ENCODE peak calls at places on chromosomes 3 and 15, in five cellular contexts. R, L, M, V and K are unnamed samples. For H3K4me1, the result is how much of the 10 kb centered on the place peaks cover.

GRCh38 chr15:45184562-45185041 is 3.2 kb downstream of the SHF start:
- DNase-seq in R (peak), L (no peak), M (no peak), V (peak), K (no peak)

GRCh38 chr3:100516843-100517242 is 24.4 kb downstream of the TMEM45A start:
- DNase-seq in R (no peak), L (no peak), M (no peak), V (no peak), K (no peak)

GRCh38 chr15:65285291-65286068 is 1.2 kb downstream of the PARP16 start:
- DNase-seq in R (no peak), L (no peak), M (no peak), V (no peak), K (no peak)

GRCh38 chr3:11238880-11239279 is 33.3 kb upstream of the ATG7 start:
- DNase-seq in R (no peak), L (no peak), M (no peak), V (no peak), K (no peak)

GRCh38 chr15:29139540-29140459 is 129.8 kb downstream of the NSMCE3 start:
- DNase-seq in R (peak), L (peak), M (peak), V (no peak), K (peak)

GRCh38 chr15:36430721-36431265 is 148.6 kb upstream of the CDIN1 start:
- DNase-seq in R (no peak), L (no peak), M (no peak), V (no peak), K (no peak)

GRCh38 chr3:99934984-99935797 is 117.5 kb downstream of the CMSS1 start:
- DNase-seq in R (no peak), L (no peak), M (no peak), V (no peak), K (no peak)

GRCh38 chr3:161100994-161101393 is 4.2 kb downstream of the B3GALNT1 start:
- DNase-seq in R (no peak), L (no peak), M (no peak), V (no peak), K (no peak)

GRCh38 chr3:10319804-10320203 is 1.1 kb downstream of the SEC13 start:
- DNase-seq in R (no peak), L (no peak), M (no peak), V (no peak), K (no peak)

GRCh38 chr3:107897471-107898180 is 193.2 kb downstream of the CD47 start:
- DNase-seq in R (no peak), L (no peak), M (no peak), V (no peak), K (no peak)

GRCh38 chr3:72031581-72031980 is 246.6 kb upstream of the PROK2 start:
- DNase-seq in R (peak), L (no peak), M (no peak), V (no peak), K (no peak)

GRCh38 chr3:149933008-149933407 is 37.7 kb downstream of the PFN2 start:
- DNase-seq in R (no peak), L (no peak), M (no peak), V (no peak), K (no peak)

GRCh38 chr3:46019707-46020106 is 7.6 kb downstream of the XCR1 start:
- DNase-seq in R (no peak), L (no peak), M (no peak), V (no peak), K (no peak)

GRCh38 chr3:161415506-161416231 is 44.4 kb upstream of the SPTSSB start:
- DNase-seq in R (no peak), L (no peak), M (no peak), V (no peak), K (no peak)

GRCh38 chr15:99421172-99421656 is 144.6 kb upstream of the MEF2A start:
- DNase-seq in R (peak), L (no peak), M (peak), V (peak), K (no peak)

GRCh38 chr15:100716456-100717085 is 114.2 kb downstream of the ASB7 start:
- DNase-seq in R (peak), L (no peak), M (no peak), V (peak), K (no peak)

GRCh38 chr15:28783873-28784272 is 64.6 kb downstream of the GOLGA6L7 start:
- DNase-seq in R (no peak), L (no peak), M (no peak), V (no peak), K (no peak)

GRCh38 chr3:112308151-112308911 is 14.3 kb upstream of the SLC9C1 start:
- DNase-seq in R (no peak), L (no peak), M (no peak), V (no peak), K (no peak)

GRCh38 chr3:4078903-4079302 is 224.3 kb upstream of the SETMAR start:
- DNase-seq in R (no peak), L (no peak), M (no peak), V (no peak), K (no peak)

GRCh38 chr3:33312361-33312760 is 35.1 kb downstream of the FBXL2 start:
- DNase-seq in R (no peak), L (no peak), M (no peak), V (no peak), K (no peak)

GRCh38 chr3:14457999-14458398 is 55.6 kb downstream of the SLC6A6 start:
- DNase-seq in R (no peak), L (peak), M (no peak), V (no peak), K (no peak)
- H3K4me1 ChIP-seq in R (under half), L (under half), M (under half), V (under half), K (under half)

DNA sequence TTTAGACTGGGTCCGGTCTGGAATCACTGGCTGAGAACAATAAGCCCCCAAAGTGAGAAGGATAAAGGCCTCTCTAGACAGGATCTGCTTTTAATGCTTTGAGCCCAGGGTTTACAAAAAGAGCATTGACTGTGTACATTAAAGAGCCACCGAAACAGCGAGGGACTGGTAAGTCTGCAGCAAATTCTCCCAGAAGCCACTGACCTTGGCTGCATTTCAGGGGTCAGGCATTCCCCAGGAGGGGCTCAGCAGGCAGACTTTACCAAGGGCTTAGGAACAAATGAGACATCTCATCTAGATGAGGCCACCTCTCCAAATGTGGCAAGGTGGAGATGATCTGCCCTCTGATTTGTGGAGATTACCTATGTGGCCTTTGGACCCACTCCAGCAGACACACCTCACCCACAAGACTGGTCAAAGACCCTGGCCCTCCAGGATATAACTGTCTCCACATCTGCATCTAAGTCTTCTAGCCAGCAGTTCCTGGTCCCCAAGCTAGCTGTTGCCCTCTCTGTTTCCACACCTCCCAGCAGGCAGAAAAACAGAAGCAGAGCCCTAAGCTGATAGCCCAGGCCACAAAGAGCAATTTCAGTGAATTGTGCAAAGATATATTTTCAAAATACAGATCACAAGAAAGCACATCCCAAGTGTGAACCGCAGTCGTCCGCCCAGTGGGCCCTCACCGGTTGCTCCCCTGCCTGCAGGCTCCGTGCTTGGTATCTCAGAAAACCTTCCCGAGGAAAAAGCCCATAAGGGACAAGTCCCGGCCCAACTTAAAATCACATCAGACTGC is 2.7 kb downstream of the TNIK start:
- DNase-seq in R (peak), L (peak), M (no peak), V (no peak), K (no peak)
- H3K27ac ChIP-seq in R (no peak), L (peak), M (peak), V (no peak), K (peak)

GRCh38 chr3:188271226-188271894 is 117.4 kb downstream of the LPP start:
- DNase-seq in R (no peak), L (no peak), M (no peak), V (no peak), K (no peak)

GRCh38 chr3:188274249-188274915 is 120.4 kb downstream of the LPP start:
- DNase-seq in R (no peak), L (no peak), M (no peak), V (no peak), K (no peak)

GRCh38 chr3:188276366-188276765 is 122.4 kb downstream of the LPP start:
- DNase-seq in R (no peak), L (no peak), M (no peak), V (no peak), K (no peak)

GRCh38 chr3:188270423-188270972 is 116.5 kb downstream of the LPP start:
- DNase-seq in R (no peak), L (no peak), M (no peak), V (no peak), K (no peak)

DNA sequence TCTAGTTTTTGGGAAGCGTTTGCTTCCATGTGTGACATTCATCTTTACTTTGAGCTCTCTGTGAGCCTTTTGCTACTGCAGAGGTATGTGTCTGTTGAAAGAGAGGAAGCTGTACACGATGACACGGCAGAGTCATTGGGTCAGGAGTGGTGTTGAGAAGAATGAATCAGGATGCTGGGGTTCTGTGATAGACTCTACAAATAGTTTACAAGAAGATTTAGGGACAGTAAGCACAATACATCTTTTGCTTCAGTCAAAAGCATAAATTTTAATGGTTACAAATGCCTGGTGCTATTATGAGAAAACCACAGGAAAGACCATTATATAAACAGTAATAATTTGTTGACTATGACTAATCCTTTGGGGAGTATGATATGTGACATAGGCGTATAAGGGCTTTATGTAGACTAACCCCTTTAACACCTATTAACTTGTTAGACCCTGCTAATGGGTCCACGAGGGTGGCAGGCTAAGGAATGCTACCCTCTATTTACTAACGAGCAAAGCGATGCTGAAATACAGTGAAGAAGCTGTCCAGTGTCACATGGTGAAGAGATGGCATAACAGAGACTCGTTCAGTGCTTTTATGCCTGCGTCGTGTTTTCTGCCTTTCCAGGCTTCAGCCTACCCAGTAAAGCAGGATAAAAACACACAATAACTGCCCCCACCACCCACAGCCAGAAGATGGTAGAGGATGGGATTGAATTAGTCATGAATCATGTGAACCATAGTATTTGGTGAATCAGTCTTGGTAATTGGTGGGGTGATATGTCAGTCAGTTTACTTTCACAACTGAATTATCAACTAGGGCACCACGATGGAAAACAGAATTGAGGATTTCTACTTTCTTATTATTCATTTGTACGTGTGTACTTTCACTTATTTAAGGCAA is 118.8 kb downstream of the LPP start:
- DNase-seq in R (no peak), L (no peak), M (no peak), V (no peak), K (no peak)
- H3K4me1 ChIP-seq in R (under half), L (under half), M (half or more), V (under half), K (under half)

GRCh38 chr3:57992430-57993213 is 15.6 kb upstream of the FLNB start:
- DNase-seq in R (peak), L (peak), M (no peak), V (no peak), K (no peak)
- H3K27ac ChIP-seq in R (no peak), L (no peak), M (no peak), V (no peak), K (no peak)

GRCh38 chr3:171966533-171967136 is 72.7 kb upstream of the FNDC3B start:
- DNase-seq in R (no peak), L (no peak), M (no peak), V (no peak), K (no peak)

GRCh38 chr3:171970301-171970788 is 69.0 kb upstream of the FNDC3B start:
- DNase-seq in R (no peak), L (no peak), M (no peak), V (no peak), K (no peak)

GRCh38 chr3:171965088-171965712 is 74.2 kb upstream of the FNDC3B start:
- DNase-seq in R (no peak), L (no peak), M (no peak), V (no peak), K (no peak)

GRCh38 chr3:171967137-171967783 is 72.1 kb upstream of the FNDC3B start:
- DNase-seq in R (no peak), L (no peak), M (no peak), V (no peak), K (no peak)

GRCh38 chr3:171967932-171968678 is 71.3 kb upstream of the FNDC3B start:
- DNase-seq in R (no peak), L (no peak), M (no peak), V (peak), K (no peak)
- H3K4me1 ChIP-seq in R (under half), L (under half), M (under half), V (under half), K (under half)

DNA sequence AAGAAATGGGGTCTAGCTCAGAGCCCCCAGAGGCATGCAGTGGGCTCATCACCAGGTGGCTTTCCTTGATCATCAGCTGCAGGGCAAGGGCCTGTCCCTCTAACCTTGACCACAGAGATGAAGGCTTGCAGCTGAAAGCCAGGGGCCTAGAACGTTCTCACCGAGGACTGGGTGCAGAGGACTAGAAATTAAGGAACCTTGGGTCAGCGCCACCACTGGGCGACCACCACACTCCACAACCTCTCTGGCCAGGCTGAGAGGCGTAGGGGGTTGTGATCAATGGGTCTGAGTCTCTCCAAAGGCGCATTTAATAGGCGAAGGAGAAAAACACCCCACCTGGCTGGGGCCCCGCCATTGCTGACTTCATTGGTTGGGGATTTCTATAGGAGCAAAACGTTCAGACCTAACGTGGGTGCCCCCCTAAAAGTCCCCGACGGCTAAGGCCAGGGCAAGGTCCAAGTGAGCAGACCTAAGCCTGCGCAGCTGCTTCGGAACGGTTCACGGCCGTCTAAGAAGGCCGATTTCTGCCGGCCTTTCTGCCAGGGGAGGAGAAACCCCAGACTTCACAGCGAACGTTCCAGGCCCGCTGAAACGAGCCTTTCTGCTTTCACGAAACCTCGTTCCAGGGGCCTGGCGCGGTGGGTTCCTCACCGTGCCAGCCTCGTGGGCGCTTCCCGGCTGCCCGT is 915 bp downstream of the BCL2L10 start:
- DNase-seq in R (no peak), L (peak), M (no peak), V (no peak), K (no peak)
- H3K27ac ChIP-seq in R (no peak), L (no peak), M (no peak), V (no peak), K (no peak)

GRCh38 chr3:53190659-53191058 is 29.6 kb downstream of the PRKCD start:
- DNase-seq in R (no peak), L (no peak), M (no peak), V (no peak), K (no peak)
- H3K4me1 ChIP-seq in R (under half), L (under half), M (under half), V (under half), K (under half)